ENCODE peak calls at places on chromosomes 5 and 9, in ten cellular contexts. R, V, I, J, S, W, C, G, E and B are unnamed samples.

GRCh38 chr9:116669296-116669695 is 17.8 kb upstream of the TRIM32 start:
- DNase-seq in R (no peak), V (no peak), I (no peak), J (no peak), S (no peak), W (no peak), C (no peak), G (no peak), E (no peak), B (no peak)

GRCh38 chr9:114119242-114120191 is 20.4 kb upstream of the KIF12 start:
- DNase-seq in R (no peak), V (no peak), I (no peak), J (no peak), S (no peak), W (no peak), C (no peak), G (no peak), E (no peak), B (peak; percentile 6)

GRCh38 chr5:155872801-155873200 is 454.2 kb upstream of the SGCD start:
- DNase-seq in R (peak; percentile 62), V (no peak), I (no peak), J (no peak), S (no peak), W (no peak), C (no peak), G (no peak), E (no peak), B (no peak)

GRCh38 chr5:878125-878524 is 14.5 kb downstream of the BRD9 start:
- DNase-seq in R (no peak), V (no peak), I (no peak), J (no peak), S (no peak), W (no peak), C (no peak), G (no peak), E (no peak), B (no peak)

GRCh38 chr5:150409638-150410523 is 2.8 kb downstream of the CD74 start:
- DNase-seq in R (peak; percentile 79), V (peak; percentile 94), I (peak; percentile 96), J (peak; percentile 40), S (peak; percentile 21), W (peak; percentile 95), C (peak; percentile 91), G (peak; percentile 90), E (peak; percentile 99), B (peak; percentile 77)

GRCh38 chr9:110912701-110913291 is 125.5 kb downstream of the LPAR1 start:
- DNase-seq in R (no peak), V (no peak), I (peak; percentile 32), J (no peak), S (no peak), W (no peak), C (peak; percentile 76), G (peak; percentile 72), E (no peak), B (no peak)

GRCh38 chr9:31304576-31304975 is 1079.9 kb upstream of the ACO1 start:
- DNase-seq in R (no peak), V (no peak), I (peak; percentile 84), J (no peak), S (no peak), W (no peak), C (no peak), G (peak; percentile 89), E (no peak), B (no peak)

GRCh38 chr5:66720776-66721175 is 124.6 kb downstream of the MAST4 start:
- DNase-seq in R (no peak), V (no peak), I (no peak), J (no peak), S (no peak), W (peak; percentile 68), C (no peak), G (no peak), E (no peak), B (no peak)

GRCh38 chr9:94827584-94828304 is 101.2 kb downstream of the AOPEP start:
- DNase-seq in R (no peak), V (no peak), I (no peak), J (no peak), S (no peak), W (no peak), C (no peak), G (peak; percentile 85), E (no peak), B (no peak)

GRCh38 chr9:118767571-118767970 is 601.7 kb downstream of the BRINP1 start:
- DNase-seq in R (no peak), V (no peak), I (no peak), J (no peak), S (no peak), W (no peak), C (no peak), G (no peak), E (no peak), B (no peak)

GRCh38 chr5:173454381-173454763 is 126.2 kb upstream of the STC2 start:
- DNase-seq in R (no peak), V (no peak), I (peak; percentile 42), J (no peak), S (no peak), W (no peak), C (no peak), G (peak; percentile 46), E (peak; percentile 47), B (no peak)

GRCh38 chr9:129889936-129890717 is 54.9 kb downstream of the USP20 start:
- DNase-seq in R (no peak), V (no peak), I (no peak), J (peak; percentile 77), S (peak; percentile 71), W (no peak), C (no peak), G (no peak), E (no peak), B (no peak)

GRCh38 chr5:174769005-174769404 is 44.6 kb downstream of the MSX2 start:
- DNase-seq in R (no peak), V (no peak), I (no peak), J (no peak), S (no peak), W (no peak), C (no peak), G (no peak), E (no peak), B (no peak)

GRCh38 chr5:170963521-170963920 is 101.7 kb downstream of the RANBP17 start:
- DNase-seq in R (no peak), V (no peak), I (no peak), J (no peak), S (no peak), W (no peak), C (no peak), G (no peak), E (no peak), B (no peak)

GRCh38 chr5:88930336-88930735 is 47.4 kb upstream of the MEF2C start:
- DNase-seq in R (no peak), V (no peak), I (no peak), J (no peak), S (no peak), W (no peak), C (no peak), G (no peak), E (no peak), B (no peak)

GRCh38 chr9:5876026-5876425 is 14.7 kb upstream of the MLANA start:
- DNase-seq in R (no peak), V (no peak), I (no peak), J (no peak), S (no peak), W (no peak), C (no peak), G (no peak), E (no peak), B (no peak)